ENCODE peak calls at places on chromosomes 1 and 21, in ten cellular contexts. One of them, this sample, is unnamed.

GRCh38 chr1:184380468-184380867 is 6.4 kb upstream of the C1orf21 start:
- DNase-seq in GM06990: no peak
- DNase-seq in A673: no peak
- DNase-seq in left ventricle myocardium inferior: no peak
- DNase-seq in tibial nerve: no peak
- DNase-seq in BE2C: no peak
- DNase-seq in upper lobe of right lung: no peak
- DNase-seq in fibroblast of pulmonary artery: no peak
- DNase-seq in stomach: no peak
- DNase-seq in choroid plexus epithelial cell: no peak
- DNase-seq in this sample: no peak

GRCh38 chr1:26418865-26419349 is 8.3 kb downstream of the LIN28A start:
- DNase-seq in A673: no peak
- DNase-seq in choroid plexus epithelial cell: peak; percentile 16
- DNase-seq in upper lobe of right lung: no peak
- DNase-seq in fibroblast of pulmonary artery: no peak
- DNase-seq in stomach: no peak
- DNase-seq in GM06990: no peak
- DNase-seq in left ventricle myocardium inferior: no peak
- DNase-seq in tibial nerve: no peak
- DNase-seq in BE2C: no peak
- DNase-seq in this sample: no peak

GRCh38 chr1:218779341-218779831 is 394.3 kb upstream of the LYPLAL1 start:
- DNase-seq in GM06990: no peak
- DNase-seq in BE2C: no peak
- DNase-seq in upper lobe of right lung: no peak
- DNase-seq in left ventricle myocardium inferior: no peak
- DNase-seq in tibial nerve: no peak
- DNase-seq in fibroblast of pulmonary artery: no peak
- DNase-seq in A673: no peak
- DNase-seq in stomach: no peak
- DNase-seq in choroid plexus epithelial cell: no peak
- DNase-seq in this sample: no peak

GRCh38 chr1:16055613-16056520 is 12.3 kb downstream of the CLCNKB start:
- DNase-seq in choroid plexus epithelial cell: peak; percentile 84
- DNase-seq in fibroblast of pulmonary artery: peak; percentile 75
- DNase-seq in GM06990: peak; percentile 73
- DNase-seq in BE2C: peak; percentile 81
- DNase-seq in A673: peak; percentile 92
- DNase-seq in tibial nerve: peak; percentile 72
- DNase-seq in upper lobe of right lung: peak; percentile 94
- DNase-seq in left ventricle myocardium inferior: peak; percentile 83
- DNase-seq in stomach: peak; percentile 95
- DNase-seq in this sample: peak; percentile 41

GRCh38 chr1:32817815-32818786 is 648 bp downstream of the S100PBP start:
- DNase-seq in GM06990: no peak
- DNase-seq in left ventricle myocardium inferior: peak; percentile 83
- DNase-seq in BE2C: peak; percentile 74
- DNase-seq in A673: peak; percentile 91
- DNase-seq in choroid plexus epithelial cell: peak; percentile 48
- DNase-seq in fibroblast of pulmonary artery: peak; percentile 39
- DNase-seq in upper lobe of right lung: peak; percentile 87
- DNase-seq in stomach: peak; percentile 72
- DNase-seq in tibial nerve: peak; percentile 46
- DNase-seq in this sample: no peak

GRCh38 chr21:42146821-42147220 is 72.1 kb upstream of the ABCG1 start:
- DNase-seq in GM06990: no peak
- DNase-seq in A673: no peak
- DNase-seq in fibroblast of pulmonary artery: no peak
- DNase-seq in tibial nerve: no peak
- DNase-seq in BE2C: peak; percentile 6
- DNase-seq in upper lobe of right lung: peak; percentile 63
- DNase-seq in left ventricle myocardium inferior: no peak
- DNase-seq in choroid plexus epithelial cell: no peak
- DNase-seq in stomach: no peak
- DNase-seq in this sample: no peak

GRCh38 chr1:164588388-164589341 is 29.7 kb downstream of the PBX1 start:
- DNase-seq in fibroblast of pulmonary artery: peak; percentile 85
- DNase-seq in left ventricle myocardium inferior: peak; percentile 81
- DNase-seq in GM06990: no peak
- DNase-seq in BE2C: peak; percentile 22
- DNase-seq in tibial nerve: no peak
- DNase-seq in choroid plexus epithelial cell: peak; percentile 66
- DNase-seq in stomach: no peak
- DNase-seq in A673: peak; percentile 67
- DNase-seq in upper lobe of right lung: peak; percentile 72
- DNase-seq in this sample: peak; percentile 57

GRCh38 chr1:160474392-160475242 is 48.4 kb downstream of the SLAMF6 start:
- DNase-seq in stomach: no peak
- DNase-seq in tibial nerve: no peak
- DNase-seq in fibroblast of pulmonary artery: no peak
- DNase-seq in choroid plexus epithelial cell: no peak
- DNase-seq in BE2C: no peak
- DNase-seq in left ventricle myocardium inferior: no peak
- DNase-seq in GM06990: peak; percentile 49
- DNase-seq in A673: no peak
- DNase-seq in upper lobe of right lung: no peak
- DNase-seq in this sample: no peak

GRCh38 chr1:206693592-206693991 is 8.9 kb downstream of the MAPKAPK2 start:
- DNase-seq in BE2C: no peak
- DNase-seq in stomach: no peak
- DNase-seq in fibroblast of pulmonary artery: no peak
- DNase-seq in upper lobe of right lung: no peak
- DNase-seq in A673: no peak
- DNase-seq in left ventricle myocardium inferior: no peak
- DNase-seq in choroid plexus epithelial cell: no peak
- DNase-seq in tibial nerve: no peak
- DNase-seq in GM06990: no peak
- DNase-seq in this sample: no peak

GRCh38 chr1:118659646-118660045 is 328.5 kb downstream of the TBX15 start:
- DNase-seq in tibial nerve: no peak
- DNase-seq in stomach: no peak
- DNase-seq in fibroblast of pulmonary artery: no peak
- DNase-seq in BE2C: no peak
- DNase-seq in left ventricle myocardium inferior: no peak
- DNase-seq in upper lobe of right lung: no peak
- DNase-seq in GM06990: no peak
- DNase-seq in choroid plexus epithelial cell: peak; percentile 8
- DNase-seq in A673: peak; percentile 46
- DNase-seq in this sample: no peak

GRCh38 chr1:39564340-39564739 is 12.2 kb downstream of the PABPC4 start:
- DNase-seq in left ventricle myocardium inferior: no peak
- DNase-seq in A673: no peak
- DNase-seq in fibroblast of pulmonary artery: no peak
- DNase-seq in stomach: peak; percentile 37
- DNase-seq in BE2C: no peak
- DNase-seq in GM06990: no peak
- DNase-seq in choroid plexus epithelial cell: no peak
- DNase-seq in upper lobe of right lung: no peak
- DNase-seq in tibial nerve: no peak
- DNase-seq in this sample: no peak

GRCh38 chr1:39564941-39565340 is 11.6 kb downstream of the PABPC4 start:
- DNase-seq in BE2C: no peak
- DNase-seq in fibroblast of pulmonary artery: no peak
- DNase-seq in tibial nerve: no peak
- DNase-seq in upper lobe of right lung: no peak
- DNase-seq in A673: no peak
- DNase-seq in GM06990: no peak
- DNase-seq in choroid plexus epithelial cell: no peak
- DNase-seq in stomach: no peak
- DNase-seq in left ventricle myocardium inferior: no peak
- DNase-seq in this sample: no peak

GRCh38 chr1:39567302-39567701 is 9.3 kb downstream of the PABPC4 start:
- DNase-seq in upper lobe of right lung: no peak
- DNase-seq in choroid plexus epithelial cell: no peak
- DNase-seq in GM06990: no peak
- DNase-seq in tibial nerve: no peak
- DNase-seq in left ventricle myocardium inferior: no peak
- DNase-seq in A673: no peak
- DNase-seq in BE2C: no peak
- DNase-seq in fibroblast of pulmonary artery: no peak
- DNase-seq in stomach: no peak
- DNase-seq in this sample: no peak

GRCh38 chr1:39568208-39568607 is 8.4 kb downstream of the PABPC4 start:
- DNase-seq in left ventricle myocardium inferior: no peak
- DNase-seq in tibial nerve: no peak
- DNase-seq in fibroblast of pulmonary artery: no peak
- DNase-seq in stomach: no peak
- DNase-seq in A673: no peak
- DNase-seq in BE2C: no peak
- DNase-seq in choroid plexus epithelial cell: no peak
- DNase-seq in GM06990: no peak
- DNase-seq in upper lobe of right lung: no peak
- DNase-seq in this sample: no peak

GRCh38 chr1:39566441-39567137 is 10.0 kb downstream of the PABPC4 start:
- DNase-seq in fibroblast of pulmonary artery: no peak
- DNase-seq in A673: no peak
- DNase-seq in GM06990: no peak
- DNase-seq in stomach: peak; percentile 90
- DNase-seq in choroid plexus epithelial cell: no peak
- DNase-seq in left ventricle myocardium inferior: no peak
- DNase-seq in BE2C: no peak
- DNase-seq in tibial nerve: no peak
- DNase-seq in upper lobe of right lung: no peak
- DNase-seq in this sample: no peak
- H3K4me3 ChIP-seq in fibroblast of pulmonary artery: no peak overlapping the region
- H3K4me3 ChIP-seq in A673: no peak overlapping the region
- H3K4me3 ChIP-seq in GM06990: no peak overlapping the region
- H3K4me3 ChIP-seq in stomach: no peak overlapping the region
- H3K4me3 ChIP-seq in choroid plexus epithelial cell: no peak overlapping the region
- H3K4me3 ChIP-seq in left ventricle myocardium inferior: no peak overlapping the region
- H3K4me3 ChIP-seq in BE2C: no peak overlapping the region
- H3K4me3 ChIP-seq in tibial nerve: no peak overlapping the region
- H3K4me3 ChIP-seq in upper lobe of right lung: no peak overlapping the region
- H3K4me3 ChIP-seq in this sample: no peak overlapping the region

GRCh38 chr21:14119038-14119437 is 91.7 kb downstream of the LIPI start:
- DNase-seq in A673: no peak
- DNase-seq in fibroblast of pulmonary artery: no peak
- DNase-seq in BE2C: no peak
- DNase-seq in stomach: no peak
- DNase-seq in tibial nerve: no peak
- DNase-seq in choroid plexus epithelial cell: no peak
- DNase-seq in left ventricle myocardium inferior: no peak
- DNase-seq in GM06990: no peak
- DNase-seq in upper lobe of right lung: no peak
- DNase-seq in this sample: no peak
- TF ChIP-seq CTCF in A673: no peak
- TF ChIP-seq CTCF in fibroblast of pulmonary artery: no peak
- TF ChIP-seq CTCF in BE2C: no peak
- TF ChIP-seq CTCF in stomach: no peak
- TF ChIP-seq CTCF in tibial nerve: no peak
- TF ChIP-seq CTCF in choroid plexus epithelial cell: no peak
- TF ChIP-seq CTCF in left ventricle myocardium inferior: no peak
- TF ChIP-seq CTCF in GM06990: no peak
- TF ChIP-seq CTCF in upper lobe of right lung: no peak
- TF ChIP-seq CTCF in this sample: no peak

GRCh38 chr1:198517623-198518022 is 22.9 kb downstream of the ATP6V1G3 start:
- DNase-seq in A673: no peak
- DNase-seq in choroid plexus epithelial cell: no peak
- DNase-seq in BE2C: no peak
- DNase-seq in stomach: no peak
- DNase-seq in upper lobe of right lung: no peak
- DNase-seq in fibroblast of pulmonary artery: no peak
- DNase-seq in tibial nerve: no peak
- DNase-seq in GM06990: no peak
- DNase-seq in left ventricle myocardium inferior: no peak
- DNase-seq in this sample: no peak

GRCh38 chr1:198523183-198523942 is 17.1 kb downstream of the ATP6V1G3 start:
- DNase-seq in GM06990: no peak
- DNase-seq in A673: no peak
- DNase-seq in stomach: no peak
- DNase-seq in left ventricle myocardium inferior: no peak
- DNase-seq in BE2C: no peak
- DNase-seq in upper lobe of right lung: no peak
- DNase-seq in fibroblast of pulmonary artery: no peak
- DNase-seq in choroid plexus epithelial cell: no peak
- DNase-seq in tibial nerve: no peak
- DNase-seq in this sample: no peak

GRCh38 chr1:198520524-198521254 is 19.8 kb downstream of the ATP6V1G3 start:
- DNase-seq in A673: no peak
- DNase-seq in stomach: no peak
- DNase-seq in tibial nerve: no peak
- DNase-seq in GM06990: peak; percentile 43
- DNase-seq in BE2C: no peak
- DNase-seq in fibroblast of pulmonary artery: no peak
- DNase-seq in choroid plexus epithelial cell: no peak
- DNase-seq in left ventricle myocardium inferior: no peak
- DNase-seq in upper lobe of right lung: no peak
- DNase-seq in this sample: no peak

GRCh38 chr1:198519639-198520501 is 20.6 kb downstream of the ATP6V1G3 start:
- DNase-seq in stomach: no peak
- DNase-seq in upper lobe of right lung: no peak
- DNase-seq in A673: peak; percentile 46
- DNase-seq in GM06990: no peak
- DNase-seq in choroid plexus epithelial cell: no peak
- DNase-seq in BE2C: no peak
- DNase-seq in tibial nerve: no peak
- DNase-seq in left ventricle myocardium inferior: no peak
- DNase-seq in fibroblast of pulmonary artery: no peak
- DNase-seq in this sample: no peak
- H3K4me3 ChIP-seq in stomach: no peak overlapping the region
- H3K4me3 ChIP-seq in upper lobe of right lung: no peak overlapping the region
- H3K4me3 ChIP-seq in A673: no peak overlapping the region
- H3K4me3 ChIP-seq in GM06990: no peak overlapping the region
- H3K4me3 ChIP-seq in choroid plexus epithelial cell: no peak overlapping the region
- H3K4me3 ChIP-seq in BE2C: no peak overlapping the region
- H3K4me3 ChIP-seq in tibial nerve: no peak overlapping the region
- H3K4me3 ChIP-seq in left ventricle myocardium inferior: no peak overlapping the region
- H3K4me3 ChIP-seq in fibroblast of pulmonary artery: no peak overlapping the region
- H3K4me3 ChIP-seq in this sample: no peak overlapping the region

DNA sequence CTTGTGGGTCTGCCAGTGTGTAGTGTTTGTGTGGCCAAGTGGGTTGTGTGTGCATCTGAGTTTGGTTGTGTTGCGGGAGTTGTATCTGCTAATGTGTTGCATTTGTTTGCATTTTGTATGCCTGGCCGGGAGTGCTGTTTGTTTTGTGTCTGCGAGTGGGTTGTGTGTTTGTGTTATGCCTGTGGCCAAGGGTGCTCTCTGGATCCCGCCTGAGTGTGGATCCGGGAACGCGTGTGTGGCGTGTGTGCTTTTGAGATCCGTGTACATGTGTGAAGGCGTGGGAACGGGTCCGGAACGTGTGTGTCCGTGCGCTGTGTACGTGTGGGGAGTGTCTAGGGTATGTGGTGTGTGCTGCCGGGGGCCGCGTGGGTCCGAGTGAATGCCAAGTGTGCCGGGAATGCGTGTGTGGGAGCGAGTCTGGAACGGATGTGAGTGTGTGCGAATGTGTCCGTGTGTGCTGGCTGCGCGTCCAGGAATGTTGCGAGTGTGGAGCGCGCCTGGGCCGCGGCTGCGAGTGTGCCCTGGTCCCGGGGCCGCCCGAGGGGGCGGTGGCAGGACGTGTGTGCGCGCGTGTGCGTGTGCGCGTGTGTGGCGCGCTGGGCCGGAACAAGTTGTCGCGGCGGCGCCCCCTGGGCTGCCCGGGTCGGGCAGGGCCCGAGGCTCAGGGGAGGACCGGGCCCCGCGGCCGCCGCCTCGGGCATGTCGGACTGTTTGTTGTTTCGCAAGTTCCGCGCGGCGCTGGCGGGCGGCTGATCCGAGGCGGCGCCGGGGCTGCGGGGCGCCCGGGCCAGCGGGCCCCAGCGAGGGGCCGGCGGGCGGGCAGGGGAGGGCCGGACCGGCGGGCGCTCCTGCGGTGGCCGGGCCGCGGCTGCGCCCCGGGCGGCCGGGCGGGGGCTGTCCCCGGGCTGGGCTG is 927 bp downstream of the PTPRU start:
- DNase-seq in stomach: peak; percentile 44
- DNase-seq in A673: peak; percentile 43
- DNase-seq in fibroblast of pulmonary artery: peak; percentile 73
- DNase-seq in tibial nerve: no peak
- DNase-seq in BE2C: peak; percentile 40
- DNase-seq in GM06990: peak; percentile 23
- DNase-seq in upper lobe of right lung: peak; percentile 85
- DNase-seq in left ventricle myocardium inferior: peak; percentile 47
- DNase-seq in choroid plexus epithelial cell: peak; percentile 52
- DNase-seq in this sample: no peak
- TF ChIP-seq CTCF in stomach: no peak
- TF ChIP-seq CTCF in A673: no peak
- TF ChIP-seq CTCF in fibroblast of pulmonary artery: no peak
- TF ChIP-seq CTCF in tibial nerve: no peak
- TF ChIP-seq CTCF in BE2C: no peak
- TF ChIP-seq CTCF in GM06990: no peak
- TF ChIP-seq CTCF in upper lobe of right lung: no peak
- TF ChIP-seq CTCF in left ventricle myocardium inferior: no peak
- TF ChIP-seq CTCF in choroid plexus epithelial cell: no peak
- TF ChIP-seq CTCF in this sample: no peak